ENCODE peak calls at places on chromosomes 6 and 20, in nine cellular contexts. H is amygdala; U is colonic mucosa; K is stimulated activated CD8-positive, alpha-beta memory T cell treated with anti-CD3 and anti-CD28 coated beads, Interleukin-2, amount 100 ng/mL, for 48 hours; Z is activated T-cell treated with anti-CD3 and anti-CD28 coated beads for 1 hour; E is activated CD4-positive, alpha-beta T cell treated with anti-CD3 and anti-CD28 coated beads, Interleukin-2, amount 10 ng/mL, durations not matched to agents 7 days and 5 days; X is AG08396; T is substantia nigra; C is GDM1. Y is an unnamed sample.

GRCh38 chr20:53735536-53736050 is 142.0 kb upstream of the ZNF217 start:
- DNase-seq in H (no peak), U (no peak), K (no peak), Z (no peak), E (no peak), X (peak), T (no peak), C (no peak), Y (no peak)

GRCh38 chr20:40463171-40463570 is 225.9 kb downstream of the MAFB start:
- DNase-seq in H (no peak), U (no peak), K (no peak), Z (no peak), E (no peak), X (no peak), T (no peak), C (no peak), Y (peak)

GRCh38 chr20:10376271-10377075 is 57.5 kb downstream of the MKKS start:
- DNase-seq in H (no peak), U (no peak), K (no peak), Z (no peak), E (no peak), X (peak), T (no peak), C (no peak), Y (no peak)

GRCh38 chr20:58043122-58043865 is 185.2 kb downstream of the ANKRD60 start:
- DNase-seq in H (no peak), U (no peak), K (no peak), Z (no peak), E (no peak), X (no peak), T (no peak), C (no peak), Y (no peak)

GRCh38 chr6:76453270-76453669 is 380.8 kb upstream of the IMPG1 start:
- DNase-seq in H (no peak), U (no peak), K (no peak), Z (no peak), E (no peak), X (no peak), T (no peak), C (no peak), Y (no peak)

GRCh38 chr6:920512-920911 is 227.6 kb upstream of the EXOC2 start:
- DNase-seq in H (no peak), U (no peak), K (no peak), Z (no peak), E (no peak), X (no peak), T (no peak), C (no peak), Y (no peak)

GRCh38 chr6:3226422-3227362 is 761 bp downstream of the TUBB2B start:
- DNase-seq in H (peak), U (peak), K (no peak), Z (no peak), E (no peak), X (peak), T (peak), C (no peak), Y (no peak)

GRCh38 chr6:42417641-42418112 is 34.0 kb downstream of the TRERF1 start:
- DNase-seq in H (no peak), U (no peak), K (no peak), Z (peak), E (peak), X (no peak), T (no peak), C (peak), Y (no peak)

GRCh38 chr6:37868447-37868825 is 48.9 kb downstream of the ZFAND3 start:
- DNase-seq in H (no peak), U (no peak), K (no peak), Z (no peak), E (no peak), X (no peak), T (no peak), C (no peak), Y (no peak)

GRCh38 chr20:49484180-49485140 is 2.0 kb upstream of the KCNB1 start:
- DNase-seq in H (peak), U (peak), K (peak), Z (peak), E (peak), X (peak), T (peak), C (peak), Y (peak)

GRCh38 chr6:24683297-24684296 is 16.7 kb downstream of the ACOT13 start:
- DNase-seq in H (no peak), U (no peak), K (no peak), Z (no peak), E (no peak), X (no peak), T (no peak), C (no peak), Y (no peak)

GRCh38 chr20:46928580-46929132 is 34.0 kb downstream of the EYA2 start:
- DNase-seq in H (peak), U (no peak), K (no peak), Z (no peak), E (no peak), X (peak), T (peak), C (no peak), Y (no peak)